ENCODE peak calls at places on chromosomes 7 and 10, in five cellular contexts. K, B, Y, N and R are unnamed samples.

GRCh38 chr7:116188-116981 is 76.0 kb upstream of the FAM20C start:
- DNase-seq in K (no peak), B (no peak), Y (no peak), N (no peak), R (no peak)

GRCh38 chr7:95675016-95675415 is 78.7 kb upstream of the PDK4 start:
- DNase-seq in K (no peak), B (no peak), Y (no peak), N (no peak), R (no peak)

GRCh38 chr10:115402690-115403089 is 309.5 kb downstream of the ATRNL1 start:
- DNase-seq in K (no peak), B (no peak), Y (no peak), N (no peak), R (no peak)

GRCh38 chr7:18495412-18496335 is at the start of gene HDAC9:
- DNase-seq in K (peak), B (peak), Y (peak), N (no peak), R (peak)

GRCh38 chr10:68067508-68067907 is 7.6 kb downstream of the HERC4 start:
- DNase-seq in K (no peak), B (no peak), Y (no peak), N (no peak), R (no peak)

GRCh38 chr7:100476108-100476780 is 2.8 kb downstream of the TSC22D4 start:
- DNase-seq in K (no peak), B (no peak), Y (no peak), N (no peak), R (no peak)

GRCh38 chr7:116180302-116180701 is 30.0 kb upstream of the TES start:
- DNase-seq in K (no peak), B (no peak), Y (peak), N (peak), R (peak)

GRCh38 chr7:6516387-6516983 is 34.8 kb downstream of the GRID2IP start:
- DNase-seq in K (peak), B (peak), Y (peak), N (peak), R (peak)

GRCh38 chr7:140121321-140121720 is 55.5 kb downstream of the KDM7A start:
- DNase-seq in K (no peak), B (no peak), Y (no peak), N (no peak), R (no peak)

GRCh38 chr7:74231232-74231590 is 21.4 kb downstream of the LAT2 start:
- DNase-seq in K (peak), B (no peak), Y (no peak), N (no peak), R (no peak)

GRCh38 chr10:61163403-61163802 is 219.4 kb upstream of the RHOBTB1 start:
- DNase-seq in K (no peak), B (no peak), Y (no peak), N (no peak), R (no peak)

GRCh38 chr7:39987641-39988347 is 37.7 kb downstream of the CDK13 start:
- DNase-seq in K (no peak), B (no peak), Y (no peak), N (no peak), R (no peak)

GRCh38 chr7:6128205-6128604 is 97.0 kb downstream of the ANKRD61 start:
- DNase-seq in K (no peak), B (no peak), Y (no peak), N (no peak), R (no peak)

GRCh38 chr10:84227810-84228209 is 2.5 kb upstream of the LRIT2 start:
- DNase-seq in K (no peak), B (no peak), Y (no peak), N (no peak), R (no peak)

GRCh38 chr10:84225424-84226173 is at the start of gene LRIT2:
- DNase-seq in K (no peak), B (no peak), Y (no peak), N (no peak), R (no peak)

GRCh38 chr10:84226616-84227015 is 1.3 kb upstream of the LRIT2 start:
- DNase-seq in K (no peak), B (no peak), Y (no peak), N (no peak), R (no peak)

GRCh38 chr10:84221916-84222315 is 3.4 kb downstream of the LRIT2 start:
- DNase-seq in K (no peak), B (no peak), Y (no peak), N (no peak), R (no peak)

GRCh38 chr10:84224411-84225028 is 824 bp downstream of the LRIT2 start:
- DNase-seq in K (no peak), B (no peak), Y (peak), N (no peak), R (peak)
- TF ChIP-seq SUZ12 in K (no peak), B (no peak), Y (no peak), N (no peak), R (no peak)

DNA sequence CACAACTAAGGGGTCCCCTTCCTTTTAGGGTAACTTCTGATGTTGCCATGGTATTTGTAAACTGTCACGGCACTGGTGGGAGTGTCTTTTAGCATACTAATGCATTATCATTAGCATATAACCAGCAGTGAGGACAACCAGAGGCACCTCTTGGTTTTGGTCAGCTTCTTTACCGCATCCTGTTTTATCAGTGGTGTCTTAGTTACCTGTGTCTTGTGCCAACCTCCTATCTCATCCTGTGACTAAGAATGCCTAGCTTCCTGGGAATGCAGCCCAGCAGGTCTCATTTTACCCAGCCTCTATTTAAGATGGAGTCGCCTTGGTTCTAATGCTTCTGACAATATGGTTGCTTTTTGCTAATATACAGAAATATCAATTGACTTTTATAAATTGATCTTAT is 54.9 kb downstream of the AHCYL2 start:
- DNase-seq in K (no peak), B (no peak), Y (no peak), N (no peak), R (no peak)
- TF ChIP-seq SUZ12 in K (no peak), B (no peak), Y (no peak), N (no peak), R (no peak)

DNA sequence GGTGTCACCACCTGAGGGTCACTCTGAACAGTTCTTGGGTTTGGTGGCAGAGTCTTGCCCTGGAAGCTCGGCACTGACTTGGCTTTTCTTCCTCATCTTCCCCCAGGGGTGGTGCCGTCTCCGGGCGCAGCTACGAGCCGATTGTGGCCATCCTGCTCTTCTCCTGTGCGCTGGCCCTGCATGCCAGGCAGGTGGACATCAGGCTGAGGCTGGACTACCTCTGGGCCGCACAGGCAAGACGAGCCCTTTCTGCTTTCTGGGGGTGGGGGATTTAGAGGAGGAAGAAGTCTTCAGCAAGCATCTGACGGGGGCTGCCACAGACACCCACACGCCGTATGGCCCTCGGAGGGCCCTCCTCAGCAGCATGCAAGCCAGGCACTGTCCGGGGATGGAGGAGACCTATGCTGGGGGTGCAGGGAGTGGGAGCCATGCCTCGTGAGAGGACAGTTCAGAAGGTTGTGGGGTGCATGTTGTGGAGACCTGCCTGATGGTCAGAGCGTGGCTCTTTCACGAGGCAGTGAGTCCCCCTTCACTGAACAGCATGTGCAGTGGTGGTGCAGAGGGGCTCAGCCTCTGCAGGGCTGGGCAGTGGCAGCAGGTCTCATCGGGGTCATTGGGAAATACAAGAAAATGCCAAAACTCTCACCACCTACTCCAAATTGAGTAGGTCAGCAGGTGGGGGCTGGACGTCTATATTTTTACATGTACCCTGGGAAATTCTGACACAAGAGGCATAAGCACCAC is 112.4 kb downstream of the ADCY1 start:
- DNase-seq in K (no peak), B (no peak), Y (peak), N (no peak), R (no peak)
- TF ChIP-seq SUZ12 in K (no peak), B (no peak), Y (no peak), N (no peak), R (no peak)

DNA sequence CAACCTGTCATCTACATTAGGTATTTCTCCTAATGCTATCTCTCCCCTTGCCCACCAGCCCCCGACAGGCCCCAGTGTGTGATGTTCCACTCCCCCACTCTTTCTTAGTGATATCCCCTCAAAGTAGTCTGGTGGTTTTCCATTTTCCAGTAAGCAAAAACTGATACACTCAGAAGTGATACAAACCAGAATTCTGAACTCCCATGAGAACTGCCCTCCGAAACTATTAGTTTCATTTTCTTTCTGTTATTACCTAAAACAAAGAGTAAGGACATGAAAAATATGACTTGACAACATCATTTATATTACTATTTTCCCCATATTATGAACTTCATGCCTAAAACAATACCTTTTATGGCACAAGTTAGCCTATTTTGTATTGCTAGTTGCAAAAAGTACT is 175.0 kb downstream of the OTUD1 start:
- DNase-seq in K (no peak), B (no peak), Y (no peak), N (no peak), R (no peak)
- TF ChIP-seq SUZ12 in K (no peak), B (no peak), Y (no peak), N (no peak), R (no peak)

GRCh38 chr7:121475806-121476205 is 79.7 kb upstream of the FAM3C start:
- DNase-seq in K (no peak), B (no peak), Y (no peak), N (peak), R (no peak)
- TF ChIP-seq SUZ12 in K (no peak), B (no peak), Y (no peak), N (no peak), R (no peak)

GRCh38 chr10:43524434-43525247 is 49.8 kb downstream of the ZNF239 start:
- DNase-seq in K (no peak), B (no peak), Y (no peak), N (no peak), R (no peak)
- TF ChIP-seq SUZ12 in K (no peak), B (no peak), Y (no peak), N (no peak), R (no peak)

GRCh38 chr10:119404719-119405504 is 137.6 kb downstream of the RGS10 start:
- DNase-seq in K (no peak), B (no peak), Y (no peak), N (no peak), R (no peak)

GRCh38 chr10:119399466-119399865 is 143.1 kb downstream of the RGS10 start:
- DNase-seq in K (no peak), B (no peak), Y (no peak), N (no peak), R (no peak)

GRCh38 chr10:119398996-119399395 is 143.5 kb downstream of the RGS10 start:
- DNase-seq in K (no peak), B (no peak), Y (no peak), N (no peak), R (no peak)

GRCh38 chr10:119403927-119404326 is 138.6 kb downstream of the RGS10 start:
- DNase-seq in K (no peak), B (no peak), Y (no peak), N (no peak), R (no peak)

DNA sequence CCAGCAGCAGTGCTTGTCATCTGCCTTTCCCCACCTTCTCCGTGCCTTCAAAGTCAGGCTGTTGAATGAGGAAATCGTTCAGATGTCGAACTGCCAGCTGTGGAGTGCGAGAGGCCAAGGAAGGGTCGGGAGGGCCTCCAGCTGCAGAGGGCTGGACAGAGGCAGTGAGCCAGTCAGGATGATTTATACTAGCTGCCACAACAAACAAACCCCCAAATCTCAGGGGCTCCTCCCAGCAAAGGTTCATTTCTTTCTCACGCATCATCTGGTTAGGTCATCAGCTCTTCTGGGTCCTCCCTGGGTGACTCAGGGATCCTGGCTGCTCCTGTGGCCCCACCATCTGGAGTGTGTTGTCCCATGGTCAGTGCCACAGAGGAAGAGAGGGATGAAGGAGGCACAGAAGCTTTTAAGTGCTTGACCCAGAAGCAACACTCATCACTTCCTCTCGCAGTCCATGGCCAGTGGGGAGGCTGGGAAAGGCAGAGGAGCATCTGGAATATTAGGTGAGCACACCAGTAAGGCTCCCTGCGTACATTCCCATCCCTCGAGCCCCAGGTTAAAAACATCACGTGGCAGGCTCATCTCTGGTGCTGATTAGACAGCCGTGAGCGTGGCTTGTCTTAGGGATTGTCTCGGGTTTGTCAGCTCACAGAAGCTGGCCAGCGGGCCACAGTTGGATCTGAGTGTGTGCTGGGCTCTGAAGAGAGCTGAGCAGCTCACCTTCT is 140.7 kb downstream of the RGS10 start:
- DNase-seq in K (no peak), B (no peak), Y (no peak), N (peak), R (no peak)
- TF ChIP-seq SUZ12 in K (no peak), B (no peak), Y (no peak), N (no peak), R (no peak)